ENCODE peak calls at places on chromosome 6, in ten cellular contexts. One of them, this sample, is unnamed.

GRCh38 chr6:96157018-96157565 is 141.3 kb downstream of the FUT9 start:
- DNase-seq in hepatocyte: no peak
- DNase-seq in sigmoid colon: no peak
- DNase-seq in uterus: no peak
- DNase-seq in keratinocyte: no peak
- DNase-seq in brain microvascular endothelial cell: no peak
- DNase-seq in pancreas: no peak
- DNase-seq in Peyer's patch: no peak
- DNase-seq in AG04450: no peak
- DNase-seq in breast epithelium: no peak
- DNase-seq in this sample: no peak

GRCh38 chr6:56169366-56169765 is 78.0 kb downstream of the COL21A1 start:
- DNase-seq in hepatocyte: no peak
- DNase-seq in sigmoid colon: no peak
- DNase-seq in uterus: no peak
- DNase-seq in keratinocyte: no peak
- DNase-seq in brain microvascular endothelial cell: no peak
- DNase-seq in pancreas: no peak
- DNase-seq in Peyer's patch: no peak
- DNase-seq in AG04450: no peak
- DNase-seq in breast epithelium: no peak
- DNase-seq in this sample: no peak

GRCh38 chr6:43901330-43902230 is 131.6 kb downstream of the VEGFA start:
- DNase-seq in hepatocyte: no peak
- DNase-seq in sigmoid colon: no peak
- DNase-seq in uterus: no peak
- DNase-seq in keratinocyte: no peak
- DNase-seq in brain microvascular endothelial cell: no peak
- DNase-seq in pancreas: peak
- DNase-seq in Peyer's patch: peak
- DNase-seq in AG04450: no peak
- DNase-seq in breast epithelium: no peak
- DNase-seq in this sample: no peak

GRCh38 chr6:31791324-31792089 is 4.0 kb downstream of the VARS1 start:
- DNase-seq in hepatocyte: peak
- DNase-seq in sigmoid colon: no peak
- DNase-seq in uterus: peak
- DNase-seq in keratinocyte: no peak
- DNase-seq in brain microvascular endothelial cell: peak
- DNase-seq in pancreas: no peak
- DNase-seq in Peyer's patch: no peak
- DNase-seq in AG04450: no peak
- DNase-seq in breast epithelium: no peak
- DNase-seq in this sample: no peak

GRCh38 chr6:136564170-136564569 is 13.9 kb upstream of the MAP7 start:
- DNase-seq in hepatocyte: no peak
- DNase-seq in sigmoid colon: no peak
- DNase-seq in uterus: no peak
- DNase-seq in keratinocyte: no peak
- DNase-seq in brain microvascular endothelial cell: no peak
- DNase-seq in pancreas: no peak
- DNase-seq in Peyer's patch: no peak
- DNase-seq in AG04450: no peak
- DNase-seq in breast epithelium: no peak
- DNase-seq in this sample: no peak

GRCh38 chr6:52595796-52596130 is 18.9 kb upstream of the TRAM2 start:
- DNase-seq in hepatocyte: no peak
- DNase-seq in sigmoid colon: no peak
- DNase-seq in uterus: no peak
- DNase-seq in keratinocyte: no peak
- DNase-seq in brain microvascular endothelial cell: no peak
- DNase-seq in pancreas: no peak
- DNase-seq in Peyer's patch: no peak
- DNase-seq in AG04450: no peak
- DNase-seq in breast epithelium: no peak
- DNase-seq in this sample: no peak

GRCh38 chr6:135525550-135525949 is 28.0 kb upstream of the AHI1 start:
- DNase-seq in hepatocyte: no peak
- DNase-seq in sigmoid colon: no peak
- DNase-seq in uterus: no peak
- DNase-seq in keratinocyte: no peak
- DNase-seq in brain microvascular endothelial cell: no peak
- DNase-seq in pancreas: no peak
- DNase-seq in Peyer's patch: no peak
- DNase-seq in AG04450: no peak
- DNase-seq in breast epithelium: no peak
- DNase-seq in this sample: no peak

GRCh38 chr6:52574709-52575489 is 2.0 kb downstream of the TRAM2 start:
- DNase-seq in hepatocyte: peak
- DNase-seq in sigmoid colon: peak
- DNase-seq in uterus: no peak
- DNase-seq in keratinocyte: no peak
- DNase-seq in brain microvascular endothelial cell: peak
- DNase-seq in pancreas: no peak
- DNase-seq in Peyer's patch: peak
- DNase-seq in AG04450: no peak
- DNase-seq in breast epithelium: peak
- DNase-seq in this sample: peak

GRCh38 chr6:15308445-15309213 is 62.8 kb downstream of the JARID2 start:
- DNase-seq in hepatocyte: no peak
- DNase-seq in sigmoid colon: no peak
- DNase-seq in uterus: no peak
- DNase-seq in keratinocyte: no peak
- DNase-seq in brain microvascular endothelial cell: no peak
- DNase-seq in pancreas: no peak
- DNase-seq in Peyer's patch: no peak
- DNase-seq in AG04450: no peak
- DNase-seq in breast epithelium: no peak
- DNase-seq in this sample: no peak

DNA sequence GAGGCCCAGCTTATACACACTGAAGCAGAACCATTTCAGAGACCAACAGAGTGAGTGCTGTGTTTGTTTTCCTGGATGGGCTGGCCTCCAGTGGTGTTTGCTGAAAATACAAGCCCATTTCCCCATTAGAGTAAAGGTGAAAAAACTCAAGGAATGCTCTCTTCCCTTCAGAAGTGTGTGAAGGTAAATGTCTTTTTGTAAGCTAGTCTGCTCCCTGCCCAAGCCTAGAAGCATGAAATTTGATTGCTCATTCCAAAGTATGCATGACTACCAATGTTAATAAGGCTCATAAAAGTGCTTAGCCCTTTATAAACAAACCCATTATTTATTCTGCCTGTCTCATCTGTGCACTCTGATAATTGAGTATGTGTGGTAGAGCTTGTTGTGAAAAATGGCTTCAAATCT is 59.1 kb downstream of the ADGRF1 start:
- DNase-seq in hepatocyte: peak
- DNase-seq in sigmoid colon: no peak
- DNase-seq in uterus: no peak
- DNase-seq in keratinocyte: peak
- DNase-seq in brain microvascular endothelial cell: no peak
- DNase-seq in pancreas: no peak
- DNase-seq in Peyer's patch: no peak
- DNase-seq in AG04450: no peak
- DNase-seq in breast epithelium: no peak
- DNase-seq in this sample: no peak
- TF ChIP-seq CTCF in hepatocyte: no peak
- TF ChIP-seq CTCF in sigmoid colon: no peak
- TF ChIP-seq CTCF in uterus: no peak
- TF ChIP-seq CTCF in keratinocyte: peak
- TF ChIP-seq CTCF in brain microvascular endothelial cell: peak
- TF ChIP-seq CTCF in pancreas: no peak
- TF ChIP-seq CTCF in Peyer's patch: peak
- TF ChIP-seq CTCF in AG04450: no peak
- TF ChIP-seq CTCF in breast epithelium: no peak
- TF ChIP-seq CTCF in this sample: no peak

DNA sequence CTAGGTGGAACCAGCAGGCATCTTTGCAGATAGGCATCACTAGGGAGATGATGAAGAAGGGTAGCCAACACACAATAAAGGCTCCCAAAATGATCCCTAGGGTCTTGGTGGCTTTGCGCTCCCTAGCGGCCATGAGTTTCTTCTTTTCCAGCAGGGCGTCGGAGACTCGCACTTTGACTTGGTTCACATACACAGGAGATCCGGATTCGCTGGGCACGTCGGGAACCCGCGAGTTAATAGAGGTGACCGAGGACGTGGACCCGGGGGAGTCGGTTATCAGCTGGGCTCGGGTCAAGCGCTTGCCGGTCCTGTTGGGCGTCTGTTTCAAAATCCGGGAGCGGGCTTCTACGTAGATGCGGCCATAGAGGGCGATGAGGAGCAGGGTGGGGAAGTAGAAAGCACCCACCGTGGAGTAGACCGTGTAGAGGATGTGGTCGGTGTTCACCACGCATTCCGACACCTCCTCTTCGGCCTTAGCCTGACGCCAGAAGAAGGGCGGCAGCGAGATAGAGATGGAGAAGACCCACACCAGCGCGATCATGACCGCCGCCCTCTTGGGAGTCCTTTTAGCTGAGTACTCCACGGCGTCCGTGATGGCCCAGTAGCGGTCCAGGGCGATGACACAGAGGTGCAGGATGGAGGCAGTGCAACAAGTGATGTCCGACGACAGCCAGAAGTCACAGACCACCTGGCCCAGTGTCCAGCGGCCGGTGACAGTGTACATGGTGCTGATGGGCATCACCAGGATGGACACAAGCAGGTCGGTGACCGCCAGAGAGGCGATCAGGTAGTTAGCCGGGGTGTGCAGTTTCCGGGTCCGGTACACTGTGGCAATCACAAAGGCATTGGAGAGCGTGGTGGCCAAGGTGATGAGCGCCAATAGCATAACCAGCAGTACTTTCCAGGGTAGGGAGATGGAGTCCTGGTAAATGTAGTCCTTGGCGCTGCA is 658 bp downstream of the HTR1B start:
- DNase-seq in hepatocyte: peak
- DNase-seq in sigmoid colon: peak
- DNase-seq in uterus: no peak
- DNase-seq in keratinocyte: no peak
- DNase-seq in brain microvascular endothelial cell: peak
- DNase-seq in pancreas: no peak
- DNase-seq in Peyer's patch: no peak
- DNase-seq in AG04450: no peak
- DNase-seq in breast epithelium: no peak
- DNase-seq in this sample: no peak
- H3K4me3 ChIP-seq in hepatocyte: peak
- H3K4me3 ChIP-seq in sigmoid colon: no peak
- H3K4me3 ChIP-seq in uterus: peak
- H3K4me3 ChIP-seq in keratinocyte: peak
- H3K4me3 ChIP-seq in brain microvascular endothelial cell: peak
- H3K4me3 ChIP-seq in pancreas: peak
- H3K4me3 ChIP-seq in Peyer's patch: peak
- H3K4me3 ChIP-seq in AG04450: peak
- H3K4me3 ChIP-seq in breast epithelium: peak
- H3K4me3 ChIP-seq in this sample: peak

DNA sequence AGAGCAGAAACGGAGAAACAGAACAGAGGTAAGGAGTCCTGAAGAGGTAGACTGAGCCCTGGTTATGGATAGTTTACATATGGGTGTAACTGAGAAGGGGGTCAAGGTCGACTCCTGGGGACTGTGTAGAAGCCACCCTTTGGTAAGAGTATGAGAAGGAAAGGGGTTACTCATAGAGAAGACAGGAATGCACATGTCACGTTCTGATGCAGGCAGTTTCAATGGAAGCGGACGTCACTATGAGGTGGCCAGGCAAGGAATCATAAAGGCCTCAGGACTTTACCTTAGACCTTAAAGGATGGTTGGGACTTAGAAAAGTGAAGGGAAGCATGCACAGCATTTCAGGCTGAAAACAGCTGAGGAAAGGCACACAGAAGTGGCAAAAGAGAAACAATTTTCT is 25.1 kb downstream of the RGS17 start:
- DNase-seq in hepatocyte: no peak
- DNase-seq in sigmoid colon: no peak
- DNase-seq in uterus: no peak
- DNase-seq in keratinocyte: no peak
- DNase-seq in brain microvascular endothelial cell: no peak
- DNase-seq in pancreas: no peak
- DNase-seq in Peyer's patch: no peak
- DNase-seq in AG04450: no peak
- DNase-seq in breast epithelium: no peak
- DNase-seq in this sample: no peak
- H3K27ac ChIP-seq in hepatocyte: no peak
- H3K27ac ChIP-seq in sigmoid colon: no peak
- H3K27ac ChIP-seq in uterus: no peak
- H3K27ac ChIP-seq in keratinocyte: no peak
- H3K27ac ChIP-seq in brain microvascular endothelial cell: no peak
- H3K27ac ChIP-seq in pancreas: no peak
- H3K27ac ChIP-seq in Peyer's patch: no peak
- H3K27ac ChIP-seq in AG04450: no peak
- H3K27ac ChIP-seq in breast epithelium: no peak
- H3K27ac ChIP-seq in this sample: no peak

GRCh38 chr6:148529010-148529409 is 186.4 kb downstream of the SASH1 start:
- DNase-seq in hepatocyte: no peak
- DNase-seq in sigmoid colon: no peak
- DNase-seq in uterus: no peak
- DNase-seq in keratinocyte: no peak
- DNase-seq in brain microvascular endothelial cell: no peak
- DNase-seq in pancreas: no peak
- DNase-seq in Peyer's patch: no peak
- DNase-seq in AG04450: no peak
- DNase-seq in breast epithelium: no peak
- DNase-seq in this sample: no peak

GRCh38 chr6:148530394-148530923 is 187.8 kb downstream of the SASH1 start:
- DNase-seq in hepatocyte: peak
- DNase-seq in sigmoid colon: no peak
- DNase-seq in uterus: peak
- DNase-seq in keratinocyte: no peak
- DNase-seq in brain microvascular endothelial cell: peak
- DNase-seq in pancreas: no peak
- DNase-seq in Peyer's patch: no peak
- DNase-seq in AG04450: peak
- DNase-seq in breast epithelium: no peak
- DNase-seq in this sample: no peak

GRCh38 chr6:148530976-148531375 is 188.3 kb downstream of the SASH1 start:
- DNase-seq in hepatocyte: no peak
- DNase-seq in sigmoid colon: no peak
- DNase-seq in uterus: no peak
- DNase-seq in keratinocyte: no peak
- DNase-seq in brain microvascular endothelial cell: no peak
- DNase-seq in pancreas: no peak
- DNase-seq in Peyer's patch: no peak
- DNase-seq in AG04450: no peak
- DNase-seq in breast epithelium: no peak
- DNase-seq in this sample: no peak

GRCh38 chr6:148526145-148526544 is 183.5 kb downstream of the SASH1 start:
- DNase-seq in hepatocyte: no peak
- DNase-seq in sigmoid colon: no peak
- DNase-seq in uterus: no peak
- DNase-seq in keratinocyte: no peak
- DNase-seq in brain microvascular endothelial cell: no peak
- DNase-seq in pancreas: no peak
- DNase-seq in Peyer's patch: no peak
- DNase-seq in AG04450: no peak
- DNase-seq in breast epithelium: no peak
- DNase-seq in this sample: no peak

GRCh38 chr6:148528292-148528691 is 185.7 kb downstream of the SASH1 start:
- DNase-seq in hepatocyte: no peak
- DNase-seq in sigmoid colon: no peak
- DNase-seq in uterus: no peak
- DNase-seq in keratinocyte: no peak
- DNase-seq in brain microvascular endothelial cell: no peak
- DNase-seq in pancreas: no peak
- DNase-seq in Peyer's patch: no peak
- DNase-seq in AG04450: no peak
- DNase-seq in breast epithelium: no peak
- DNase-seq in this sample: no peak
- TF ChIP-seq CTCF in hepatocyte: peak
- TF ChIP-seq CTCF in sigmoid colon: no peak
- TF ChIP-seq CTCF in uterus: no peak
- TF ChIP-seq CTCF in keratinocyte: peak
- TF ChIP-seq CTCF in brain microvascular endothelial cell: peak
- TF ChIP-seq CTCF in pancreas: no peak
- TF ChIP-seq CTCF in Peyer's patch: no peak
- TF ChIP-seq CTCF in AG04450: peak
- TF ChIP-seq CTCF in breast epithelium: no peak
- TF ChIP-seq CTCF in this sample: no peak

This sample was measured in tibial artery.